ENCODE peak calls at places on chromosome 4, in seven cellular contexts. One of them, this sample, is unnamed.

GRCh38 chr4:103375278-103375677 is 177.1 kb upstream of the CENPE start:
- DNase-seq in EH: peak
- DNase-seq in pons: no peak
- DNase-seq in C1 segment of cervical spinal cord: no peak
- DNase-seq in activated CD8-positive, alpha-beta memory T cell treated with anti-CD3 and anti-CD28 coated beads for 4 hours: no peak
- DNase-seq in stimulated activated CD4-positive, alpha-beta T cell treated with anti-CD3 and anti-CD28 coated beads, Interleukin-4, amount 100 ng/mL, for 1 hour: no peak
- DNase-seq in naive thymus-derived CD4-positive, alpha-beta T cell: no peak
- DNase-seq in this sample: no peak

GRCh38 chr4:187302456-187302855 is 578.8 kb upstream of the FAT1 start:
- DNase-seq in EH: peak
- DNase-seq in naive thymus-derived CD4-positive, alpha-beta T cell: no peak
- DNase-seq in stimulated activated CD4-positive, alpha-beta T cell treated with anti-CD3 and anti-CD28 coated beads, Interleukin-4, amount 100 ng/mL, for 1 hour: no peak
- DNase-seq in pons: no peak
- DNase-seq in activated CD8-positive, alpha-beta memory T cell treated with anti-CD3 and anti-CD28 coated beads for 4 hours: no peak
- DNase-seq in C1 segment of cervical spinal cord: no peak
- DNase-seq in this sample: no peak

GRCh38 chr4:184309241-184310170 is 91.8 kb upstream of the ENPP6 start:
- DNase-seq in stimulated activated CD4-positive, alpha-beta T cell treated with anti-CD3 and anti-CD28 coated beads, Interleukin-4, amount 100 ng/mL, for 1 hour: peak
- DNase-seq in pons: no peak
- DNase-seq in activated CD8-positive, alpha-beta memory T cell treated with anti-CD3 and anti-CD28 coated beads for 4 hours: no peak
- DNase-seq in naive thymus-derived CD4-positive, alpha-beta T cell: no peak
- DNase-seq in EH: no peak
- DNase-seq in C1 segment of cervical spinal cord: no peak
- DNase-seq in this sample: no peak

GRCh38 chr4:16516796-16517413 is 290.6 kb upstream of the TAPT1 start:
- DNase-seq in EH: peak
- DNase-seq in naive thymus-derived CD4-positive, alpha-beta T cell: no peak
- DNase-seq in C1 segment of cervical spinal cord: peak
- DNase-seq in activated CD8-positive, alpha-beta memory T cell treated with anti-CD3 and anti-CD28 coated beads for 4 hours: no peak
- DNase-seq in pons: peak
- DNase-seq in stimulated activated CD4-positive, alpha-beta T cell treated with anti-CD3 and anti-CD28 coated beads, Interleukin-4, amount 100 ng/mL, for 1 hour: no peak
- DNase-seq in this sample: peak

GRCh38 chr4:75398501-75398900 is 115.7 kb downstream of the RCHY1 start:
- DNase-seq in naive thymus-derived CD4-positive, alpha-beta T cell: no peak
- DNase-seq in pons: no peak
- DNase-seq in C1 segment of cervical spinal cord: no peak
- DNase-seq in activated CD8-positive, alpha-beta memory T cell treated with anti-CD3 and anti-CD28 coated beads for 4 hours: no peak
- DNase-seq in stimulated activated CD4-positive, alpha-beta T cell treated with anti-CD3 and anti-CD28 coated beads, Interleukin-4, amount 100 ng/mL, for 1 hour: no peak
- DNase-seq in EH: no peak
- DNase-seq in this sample: no peak

GRCh38 chr4:81405900-81406401 is 65.8 kb downstream of the RASGEF1B start:
- DNase-seq in C1 segment of cervical spinal cord: no peak
- DNase-seq in stimulated activated CD4-positive, alpha-beta T cell treated with anti-CD3 and anti-CD28 coated beads, Interleukin-4, amount 100 ng/mL, for 1 hour: no peak
- DNase-seq in naive thymus-derived CD4-positive, alpha-beta T cell: no peak
- DNase-seq in EH: peak
- DNase-seq in pons: peak
- DNase-seq in activated CD8-positive, alpha-beta memory T cell treated with anti-CD3 and anti-CD28 coated beads for 4 hours: no peak
- DNase-seq in this sample: no peak

GRCh38 chr4:5206391-5206790 is 155.1 kb downstream of the STK32B start:
- DNase-seq in pons: peak
- DNase-seq in stimulated activated CD4-positive, alpha-beta T cell treated with anti-CD3 and anti-CD28 coated beads, Interleukin-4, amount 100 ng/mL, for 1 hour: no peak
- DNase-seq in C1 segment of cervical spinal cord: peak
- DNase-seq in naive thymus-derived CD4-positive, alpha-beta T cell: no peak
- DNase-seq in EH: peak
- DNase-seq in activated CD8-positive, alpha-beta memory T cell treated with anti-CD3 and anti-CD28 coated beads for 4 hours: no peak
- DNase-seq in this sample: peak

GRCh38 chr4:153464068-153464467 is 2.1 kb upstream of the TMEM131L start:
- DNase-seq in naive thymus-derived CD4-positive, alpha-beta T cell: no peak
- DNase-seq in EH: no peak
- DNase-seq in pons: no peak
- DNase-seq in stimulated activated CD4-positive, alpha-beta T cell treated with anti-CD3 and anti-CD28 coated beads, Interleukin-4, amount 100 ng/mL, for 1 hour: no peak
- DNase-seq in activated CD8-positive, alpha-beta memory T cell treated with anti-CD3 and anti-CD28 coated beads for 4 hours: no peak
- DNase-seq in C1 segment of cervical spinal cord: no peak
- DNase-seq in this sample: no peak

This sample was measured in glutamatergic neuron.